ENCODE peak calls at places on chromosomes 16 and 17, in five cellular contexts. S, O, K, Y and L are unnamed samples. For H3K4me1, the result is how much of the 10 kb centered on the place peaks cover.

GRCh38 chr16:73956592-73957495 is 339.8 kb upstream of the PSMD7 start:
- DNase-seq in S (peak), O (peak), K (peak), Y (peak), L (peak)

GRCh38 chr17:55996826-55997225 is 156.4 kb upstream of the ANKFN1 start:
- DNase-seq in Y (no peak), S (no peak), O (no peak), K (no peak), L (no peak)

GRCh38 chr17:9817086-9817485 is 4.8 kb downstream of the GSG1L2 start:
- DNase-seq in Y (peak), K (no peak), O (no peak), S (peak), L (peak)

GRCh38 chr17:8126306-8127066 is 2.6 kb upstream of the HES7 start:
- DNase-seq in K (no peak), O (no peak), S (peak), Y (no peak), L (peak)

GRCh38 chr17:73091770-73092517 is 544 bp downstream of the SLC39A11 start:
- DNase-seq in Y (peak), S (peak), K (no peak), O (no peak), L (peak)

GRCh38 chr16:9049241-9049640 is 42.2 kb upstream of the HAPSTR1 start:
- DNase-seq in O (no peak), K (no peak), S (no peak), Y (no peak), L (no peak)

GRCh38 chr16:31528726-31529397 is 1.2 kb downstream of the AHSP start:
- DNase-seq in S (no peak), Y (no peak), O (no peak), K (no peak), L (no peak)

GRCh38 chr17:40485851-40486512 is 15.4 kb downstream of the TNS4 start:
- DNase-seq in Y (no peak), O (peak), S (peak), K (peak), L (peak)

GRCh38 chr16:11852092-11852809 is 909 bp upstream of the RSL1D1 start:
- DNase-seq in O (no peak), K (no peak), Y (no peak), S (peak), L (no peak)

GRCh38 chr16:80300456-80300855 is 240.3 kb upstream of the DYNLRB2 start:
- DNase-seq in O (no peak), K (no peak), S (no peak), Y (no peak), L (no peak)

GRCh38 chr16:53290520-53290919 is 143.8 kb upstream of the RBL2 start:
- DNase-seq in Y (no peak), K (no peak), O (no peak), S (no peak), L (no peak)

GRCh38 chr16:11393861-11394592 is 48.8 kb downstream of the RMI2 start:
- DNase-seq in O (peak), K (no peak), Y (no peak), S (no peak), L (no peak)

GRCh38 chr17:83196088-83196765 is 116.8 kb downstream of the METRNL start:
- DNase-seq in K (peak), O (peak), Y (no peak), S (no peak), L (no peak)

GRCh38 chr16:49649013-49649785 is 206.7 kb downstream of the ZNF423 start:
- DNase-seq in K (no peak), Y (no peak), S (no peak), O (no peak), L (no peak)

GRCh38 chr16:49601541-49601940 is 227.9 kb downstream of the C16orf78 start:
- DNase-seq in Y (peak), K (no peak), O (no peak), S (no peak), L (no peak)

GRCh38 chr17:67221062-67221998 is 23.7 kb downstream of the HELZ start:
- DNase-seq in Y (no peak), O (no peak), S (peak), K (no peak), L (peak)

GRCh38 chr17:5516060-5516792 is 29.9 kb downstream of the MIS12 start:
- DNase-seq in K (no peak), O (no peak), S (peak), Y (no peak), L (no peak)

GRCh38 chr17:32876414-32877163 is at the start of gene MYO1D:
- DNase-seq in S (peak), O (peak), Y (peak), K (no peak), L (peak)

DNA sequence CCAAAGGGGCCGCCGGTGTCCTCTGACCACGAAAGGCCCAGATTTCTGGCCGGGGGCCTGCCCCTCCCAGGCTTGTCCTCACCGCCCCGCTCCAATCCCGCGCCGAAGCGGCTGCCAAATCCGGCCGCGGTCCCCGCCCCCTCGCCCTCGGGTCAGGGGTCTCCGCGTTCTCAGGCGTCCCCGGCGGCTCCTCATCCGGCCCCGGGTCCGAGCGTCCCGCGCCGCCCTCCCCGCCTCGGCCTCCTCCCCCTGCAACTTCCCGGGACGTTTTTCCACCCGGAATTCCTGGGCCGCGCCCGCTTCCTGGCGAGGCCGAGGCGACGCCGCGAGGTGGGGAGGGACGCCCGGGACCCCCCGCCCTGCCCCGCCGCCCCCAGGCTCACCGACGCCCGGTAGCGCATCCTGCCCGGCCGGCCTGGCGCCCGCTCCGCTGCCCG is 7.2 kb downstream of the MYO1C start:
- DNase-seq in S (peak), K (no peak), Y (peak), O (no peak), L (no peak)
- TF ChIP-seq POLR2A in S (peak), K (no peak), Y (no peak), O (no peak), L (peak)

GRCh38 chr17:48055531-48056245 is 7.5 kb downstream of the NFE2L1 start:
- DNase-seq in O (no peak), K (no peak), Y (no peak), S (peak), L (no peak)
- H3K27ac ChIP-seq in O (peak), K (peak), Y (no peak), S (peak), L (no peak)

GRCh38 chr17:39231587-39232551 is 6.1 kb upstream of the STAC2 start:
- DNase-seq in S (peak), O (peak), Y (peak), K (no peak), L (no peak)
- H3K4me1 ChIP-seq in S (under half), O (under half), Y (under half), K (under half), L (under half)

GRCh38 chr17:44006581-44007345 is 2.3 kb downstream of the NAGS start:
- DNase-seq in S (peak), O (peak), K (peak), Y (peak), L (peak)
- TF ChIP-seq POLR2A in S (peak), O (no peak), K (peak), Y (no peak), L (peak)

DNA sequence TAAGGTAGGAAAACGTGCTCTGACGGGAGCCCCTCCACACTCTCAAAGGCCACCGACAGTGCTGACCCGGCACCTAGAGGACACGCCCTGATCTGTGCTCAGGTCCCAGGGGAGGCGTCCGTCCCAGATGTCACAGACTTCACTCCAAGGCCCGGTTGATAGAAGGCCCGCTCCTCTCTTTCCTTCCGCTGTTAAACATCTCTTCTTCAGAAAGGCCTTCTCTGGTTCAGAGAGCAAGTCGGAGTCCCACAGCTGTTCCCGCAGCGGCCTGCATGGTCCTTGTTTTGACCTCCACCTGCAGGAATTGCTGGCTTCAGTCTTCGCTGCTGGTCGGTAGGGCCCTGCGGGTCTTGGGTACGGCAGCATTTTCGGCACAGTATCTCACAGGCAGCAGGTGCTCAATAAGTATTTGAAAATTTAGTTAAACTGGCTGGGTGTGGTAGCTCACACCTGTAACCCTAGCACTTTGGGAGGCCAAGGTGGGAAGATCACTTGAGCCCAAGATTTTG is 88.5 kb downstream of the MRC2 start:
- DNase-seq in O (peak), Y (no peak), K (no peak), S (no peak), L (no peak)
- H3K27ac ChIP-seq in O (no peak), Y (no peak), K (no peak), S (peak), L (no peak)

DNA sequence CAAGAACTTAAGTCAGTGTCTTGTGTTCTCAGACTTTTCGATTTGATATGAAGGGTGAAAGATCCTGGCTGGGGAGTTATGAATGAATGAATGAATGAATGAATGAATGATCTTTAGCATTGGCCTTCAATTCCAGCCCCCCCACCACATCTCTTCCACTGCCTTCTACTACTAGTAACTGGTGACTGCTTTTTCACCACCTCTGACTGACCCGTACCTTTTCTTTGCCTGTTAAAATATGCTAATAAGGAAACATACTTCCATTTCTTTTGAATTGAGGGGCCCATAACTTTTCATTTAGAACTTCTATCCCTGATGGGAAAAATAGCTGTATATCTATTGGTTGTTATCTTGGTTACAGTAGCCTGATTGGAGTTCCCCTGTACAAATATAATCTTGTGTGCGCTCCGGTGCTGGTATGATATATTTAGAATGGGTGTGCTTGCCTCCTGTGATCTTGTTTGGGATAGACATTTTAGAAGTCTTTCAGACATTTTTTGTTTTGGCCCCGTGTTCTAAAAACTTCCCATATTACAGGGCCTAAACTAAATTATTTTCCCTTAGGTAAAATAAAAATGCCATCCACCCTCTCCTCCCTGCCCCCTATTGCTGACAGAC is 3.4 kb downstream of the LYRM1 start:
- DNase-seq in K (no peak), Y (no peak), O (no peak), S (no peak), L (no peak)
- H3K4me1 ChIP-seq in K (half or more), Y (half or more), O (under half), S (half or more), L (under half)

GRCh38 chr17:45150911-45151809 is 2.9 kb downstream of the HEXIM1 start:
- DNase-seq in K (no peak), O (no peak), Y (no peak), S (no peak), L (no peak)

GRCh38 chr17:45148183-45149036 is at the start of gene HEXIM1:
- DNase-seq in Y (peak), K (peak), S (peak), O (peak), L (peak)

GRCh38 chr17:45149669-45150603 is 1.7 kb downstream of the HEXIM1 start:
- DNase-seq in O (peak), K (peak), S (peak), Y (peak), L (peak)

GRCh38 chr17:45147581-45148182 is 593 bp upstream of the HEXIM1 start:
- DNase-seq in K (peak), O (peak), Y (peak), S (peak), L (peak)

GRCh38 chr17:45149037-45149668 is 878 bp downstream of the HEXIM1 start:
- DNase-seq in S (peak), Y (peak), K (peak), O (peak), L (peak)
- TF ChIP-seq POLR2A in S (peak), Y (no peak), K (peak), O (peak), L (peak)